ENCODE peak calls at places on chromosomes 4 and X, in four cellular contexts. C is A549, P is K562, E is HepG2. Z is an unnamed sample.

GRCh38 chrX:109347618-109348017 is 134.3 kb downstream of the GUCY2F start:
- DNase-seq in C (no peak), P (no peak), E (no peak), Z (no peak)

GRCh38 chrX:65635371-65635770 is 32.1 kb upstream of the MSN start:
- DNase-seq in C (no peak), P (no peak), E (no peak), Z (no peak)

GRCh38 chr4:105139646-105140045 is 7.0 kb upstream of the TET2 start:
- DNase-seq in C (no peak), P (no peak), E (no peak), Z (no peak)

GRCh38 chr4:77174426-77174825 is 17.4 kb downstream of the CCNG2 start:
- DNase-seq in C (no peak), P (no peak), E (no peak), Z (no peak)

GRCh38 chr4:108731001-108731400 is 31.9 kb downstream of the ETNPPL start:
- DNase-seq in C (no peak), P (no peak), E (no peak), Z (no peak)

GRCh38 chr4:185874516-185875230 is 62.7 kb upstream of the SORBS2 start:
- DNase-seq in C (peak), P (no peak), E (no peak), Z (no peak)

GRCh38 chrX:102768984-102769761 is 48.6 kb downstream of the GPRASP3 start:
- DNase-seq in C (peak), P (peak), E (peak), Z (peak)

GRCh38 chr4:123495530-123495929 is 98.9 kb downstream of the SPRY1 start:
- DNase-seq in C (no peak), P (no peak), E (no peak), Z (no peak)

GRCh38 chr4:148293571-148293970 is 148.6 kb downstream of the NR3C2 start:
- DNase-seq in C (no peak), P (no peak), E (no peak), Z (no peak)

GRCh38 chrX:123830309-123830708 is 29.5 kb upstream of the XIAP start:
- DNase-seq in C (peak), P (no peak), E (peak), Z (no peak)

GRCh38 chr4:6953751-6954380 is 44.2 kb downstream of the TBC1D14 start:
- DNase-seq in C (no peak), P (peak), E (no peak), Z (peak)

GRCh38 chrX:46446727-46447378 is 98.4 kb downstream of the ZNF674 start:
- DNase-seq in C (peak), P (peak), E (peak), Z (peak)

GRCh38 chr4:56505269-56506109 is at the start of gene ARL9:
- DNase-seq in C (no peak), P (no peak), E (no peak), Z (peak)

GRCh38 chr4:163755013-163755412 is 260.5 kb downstream of the TMA16 start:
- DNase-seq in C (no peak), P (no peak), E (no peak), Z (no peak)

GRCh38 chr4:112532267-112532666 is 16.3 kb upstream of the NEUROG2 start:
- DNase-seq in C (no peak), P (no peak), E (no peak), Z (no peak)

GRCh38 chr4:118180776-118181175 is 146.5 kb downstream of the NDST3 start:
- DNase-seq in C (no peak), P (no peak), E (no peak), Z (no peak)

GRCh38 chrX:63506320-63506719 is 155.2 kb upstream of the SPIN4 start:
- DNase-seq in C (no peak), P (peak), E (peak), Z (no peak)

GRCh38 chr4:90126805-90127204 is 389 bp upstream of the CCSER1 start:
- DNase-seq in C (no peak), P (no peak), E (no peak), Z (no peak)

GRCh38 chrX:363621-364375 is 22.9 kb downstream of the PPP2R3B start:
- DNase-seq in C (no peak), P (no peak), E (no peak), Z (no peak)

DNA sequence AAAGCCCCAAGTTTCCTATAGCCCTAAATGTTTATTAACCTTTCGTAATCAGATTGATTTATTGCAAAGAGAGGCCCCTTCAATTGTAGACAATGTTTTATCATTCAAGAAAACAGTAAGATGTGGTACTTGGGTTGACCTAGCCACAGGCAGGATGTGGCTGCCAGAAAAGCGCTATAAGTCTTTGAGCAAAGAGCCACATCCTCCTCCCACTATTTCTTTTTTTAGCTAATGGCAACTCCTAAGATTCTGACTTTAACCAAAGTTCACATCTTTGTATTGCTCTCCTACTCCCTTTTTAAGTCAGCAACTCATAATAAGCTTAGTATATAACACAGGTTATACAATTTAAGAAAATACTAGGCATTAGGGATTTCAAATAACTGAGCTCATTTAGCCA is 70.7 kb upstream of the PPP3CA start:
- DNase-seq in C (no peak), P (no peak), E (no peak), Z (no peak)
- TF ChIP-seq NR3C1 in C (no peak), P (no peak), E (no peak), Z (no peak)

DNA sequence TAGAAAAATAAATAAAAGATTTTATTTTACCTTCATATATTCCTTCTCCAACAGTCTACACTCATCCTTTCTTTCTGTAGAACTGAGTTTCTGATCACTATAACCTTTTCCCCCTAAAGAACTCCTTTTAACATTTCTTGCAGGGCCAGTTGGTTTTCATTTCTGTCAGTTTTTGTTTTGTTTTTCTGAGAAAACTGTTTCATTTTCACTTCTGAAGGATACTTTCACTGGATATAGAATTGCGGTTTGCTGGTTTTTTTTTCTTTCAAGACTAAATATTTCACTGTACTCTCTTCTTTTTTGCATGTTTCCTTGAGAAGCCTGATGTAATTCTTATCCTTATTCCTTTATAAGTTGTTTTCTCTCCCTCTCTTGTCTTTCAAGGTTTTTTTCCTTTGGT is 90.4 kb upstream of the EOLA2 start:
- DNase-seq in C (no peak), P (no peak), E (no peak), Z (no peak)
- TF ChIP-seq HMGXB4 in C (no peak), P (no peak), E (no peak), Z (no peak)

GRCh38 chr4:149765630-149766029 is 50.0 kb downstream of the IQCM start:
- DNase-seq in C (no peak), P (no peak), E (no peak), Z (no peak)
- TF ChIP-seq NR3C1 in C (no peak), P (no peak), E (no peak), Z (no peak)

GRCh38 chr4:81722229-81722900 is 250.7 kb upstream of the RASGEF1B start:
- DNase-seq in C (no peak), P (no peak), E (no peak), Z (no peak)

GRCh38 chr4:81724925-81725329 is 253.2 kb upstream of the RASGEF1B start:
- DNase-seq in C (no peak), P (peak), E (peak), Z (no peak)

GRCh38 chr4:81723044-81723884 is 251.6 kb upstream of the RASGEF1B start:
- DNase-seq in C (no peak), P (no peak), E (no peak), Z (no peak)

GRCh38 chr4:81723927-81724587 is 252.3 kb upstream of the RASGEF1B start:
- DNase-seq in C (no peak), P (no peak), E (no peak), Z (no peak)
- TF ChIP-seq HMGXB4 in C (no peak), P (no peak), E (no peak), Z (no peak)

GRCh38 chr4:83855044-83855443 is 319.1 kb downstream of the GPAT3 start:
- DNase-seq in C (peak), P (no peak), E (peak), Z (no peak)
- TF ChIP-seq NR3C1 in C (no peak), P (no peak), E (no peak), Z (no peak)

DNA sequence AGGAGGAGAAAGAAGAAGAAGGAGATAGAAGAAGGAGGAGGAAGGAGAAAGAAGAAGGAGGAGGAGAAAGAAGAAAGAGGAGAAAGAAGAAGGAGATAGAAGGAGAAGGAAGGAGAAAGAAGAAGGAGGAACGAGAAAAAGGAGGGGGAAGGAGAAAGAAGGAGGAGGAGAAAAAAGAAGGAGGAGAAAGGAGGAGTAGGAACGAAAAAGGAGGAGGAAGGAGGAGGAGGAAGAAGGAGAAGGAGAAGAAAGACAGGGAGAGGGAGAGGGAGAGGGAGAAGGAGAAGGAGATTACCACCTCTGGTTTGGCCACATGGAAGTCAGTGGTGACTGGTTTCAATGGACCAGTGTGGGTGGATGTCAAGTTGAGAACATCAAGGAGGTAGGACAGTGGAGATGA is 50.0 kb upstream of the VEGFD start:
- DNase-seq in C (no peak), P (no peak), E (no peak), Z (no peak)
- TF ChIP-seq HMGXB4 in C (no peak), P (no peak), E (no peak), Z (no peak)

GRCh38 chr4:174198396-174199179 is 84.9 kb downstream of the FBXO8 start:
- DNase-seq in C (no peak), P (no peak), E (no peak), Z (no peak)
- TF ChIP-seq NR3C1 in C (no peak), P (no peak), E (no peak), Z (no peak)

GRCh38 chrX:37662181-37662580 is 23.4 kb upstream of the XK start:
- DNase-seq in C (no peak), P (no peak), E (no peak), Z (no peak)
- TF ChIP-seq HMGXB4 in C (no peak), P (no peak), E (no peak), Z (no peak)

GRCh38 chrX:28278236-28278635 is 297.0 kb upstream of the DCAF8L1 start:
- DNase-seq in C (no peak), P (no peak), E (no peak), Z (no peak)
- TF ChIP-seq NR3C1 in C (no peak), P (no peak), E (no peak), Z (no peak)

Z was measured in WTC11.